ENCODE peak calls at places on chromosomes 7 and 10, in seven cellular contexts. S, E, F, X, V, Q and B are unnamed samples.
A peak's percentile ranks its signal among the peaks of the same experiment; 100 is the strongest.

GRCh38 chr10:73906524-73907447 is 4.1 kb upstream of the PLAU start:
- DNase-seq in V (no peak), E (no peak), X (no peak), F (no peak), Q (peak; percentile 99), S (peak; percentile 89), B (no peak)

GRCh38 chr10:124149681-124150080 is 56.3 kb upstream of the CHST15 start:
- DNase-seq in Q (no peak), E (no peak), S (no peak), X (peak; percentile 96), V (peak; percentile 12), F (no peak), B (peak; percentile 80)

GRCh38 chr7:105691029-105691691 is 109.9 kb upstream of the EFCAB10 start:
- DNase-seq in X (peak; percentile 62), S (no peak), F (peak; percentile 56), E (no peak), V (peak; percentile 70), Q (peak; percentile 30), B (no peak)

GRCh38 chr10:34018129-34018528 is 683.7 kb upstream of the NRP1 start:
- DNase-seq in F (no peak), S (no peak), X (no peak), Q (no peak), V (no peak), E (no peak), B (no peak)

GRCh38 chr10:82397859-82398258 is 522.9 kb downstream of the NRG3 start:
- DNase-seq in F (no peak), S (no peak), Q (no peak), X (peak; percentile 1), V (no peak), E (no peak), B (no peak)

GRCh38 chr10:107826166-107826565 is 661.7 kb upstream of the SORCS1 start:
- DNase-seq in E (no peak), S (no peak), X (no peak), F (no peak), V (no peak), Q (no peak), B (no peak)

GRCh38 chr10:69800109-69800508 is 1.6 kb upstream of the COL13A1 start:
- DNase-seq in V (no peak), X (no peak), F (no peak), Q (peak; percentile 76), S (no peak), E (no peak), B (no peak)

GRCh38 chr7:111893190-111893589 is 313.0 kb downstream of the DOCK4 start:
- DNase-seq in Q (no peak), V (no peak), E (no peak), F (no peak), S (no peak), X (no peak), B (no peak)

GRCh38 chr10:79345241-79346011 is 1.8 kb upstream of the PPIF start:
- DNase-seq in X (no peak), S (no peak), Q (no peak), F (no peak), E (no peak), V (no peak), B (no peak)